ENCODE peak calls at places on chromosomes 11 and 22, in eight cellular contexts. L is lung, K is transverse colon, F is SK-N-SH, E is stomach, B is heart right ventricle, T is pancreas, Z is PC-3. C is an unnamed sample.

GRCh38 chr11:113873241-113873626 is 2.1 kb downstream of the USP28 start:
- DNase-seq in L (no peak), K (no peak), F (no peak), E (no peak), B (no peak), T (no peak), Z (no peak), C (no peak)

GRCh38 chr11:73965076-73965763 is 14.4 kb downstream of the DNAJB13 start:
- DNase-seq in L (no peak), K (no peak), F (no peak), E (no peak), B (no peak), T (no peak), Z (peak; percentile 58), C (no peak)

GRCh38 chr11:70381350-70381749 is 17.0 kb upstream of the CTTN start:
- DNase-seq in L (no peak), K (no peak), F (no peak), E (no peak), B (no peak), T (no peak), Z (no peak), C (no peak)

GRCh38 chr22:43399980-43400358 is 11.8 kb upstream of the MPPED1 start:
- DNase-seq in L (no peak), K (no peak), F (no peak), E (no peak), B (no peak), T (no peak), Z (no peak), C (no peak)

GRCh38 chr11:115132829-115133228 is 371.4 kb downstream of the CADM1 start:
- DNase-seq in L (no peak), K (peak; percentile 21), F (no peak), E (no peak), B (no peak), T (no peak), Z (no peak), C (no peak)

GRCh38 chr11:130533113-130533803 is 84.8 kb downstream of the ADAMTS15 start:
- DNase-seq in L (no peak), K (no peak), F (peak; percentile 61), E (no peak), B (no peak), T (no peak), Z (no peak), C (no peak)

GRCh38 chr22:43515902-43516301 is 104.1 kb downstream of the MPPED1 start:
- DNase-seq in L (no peak), K (no peak), F (no peak), E (no peak), B (no peak), T (no peak), Z (no peak), C (no peak)

GRCh38 chr22:41844513-41844912 is 11.6 kb downstream of the SREBF2 start:
- DNase-seq in L (peak; percentile 72), K (no peak), F (no peak), E (peak; percentile 80), B (no peak), T (no peak), Z (peak; percentile 74), C (no peak)

GRCh38 chr11:131897976-131898375 is 527.6 kb downstream of the NTM start:
- DNase-seq in L (no peak), K (no peak), F (no peak), E (no peak), B (no peak), T (no peak), Z (no peak), C (no peak)

GRCh38 chr11:14503023-14503422 is 3.4 kb upstream of the COPB1 start:
- DNase-seq in L (no peak), K (no peak), F (no peak), E (no peak), B (no peak), T (no peak), Z (no peak), C (no peak)

GRCh38 chr11:100640646-100641045 is 46.4 kb upstream of the ARHGAP42 start:
- DNase-seq in L (no peak), K (no peak), F (no peak), E (no peak), B (no peak), T (no peak), Z (no peak), C (no peak)

GRCh38 chr11:12439615-12440014 is 62.2 kb downstream of the PARVA start:
- DNase-seq in L (no peak), K (peak; percentile 35), F (no peak), E (no peak), B (no peak), T (no peak), Z (no peak), C (no peak)

GRCh38 chr22:17162731-17163130 is 3.7 kb upstream of the HDHD5 start:
- DNase-seq in L (no peak), K (no peak), F (no peak), E (no peak), B (no peak), T (no peak), Z (no peak), C (no peak)

GRCh38 chr22:27576815-27577564 is 224.6 kb downstream of the MN1 start:
- DNase-seq in L (no peak), K (no peak), F (no peak), E (no peak), B (peak; percentile 40), T (no peak), Z (no peak), C (no peak)

GRCh38 chr11:72397333-72397732 is 37.0 kb downstream of the CLPB start:
- DNase-seq in L (no peak), K (no peak), F (no peak), E (no peak), B (no peak), T (no peak), Z (no peak), C (no peak)

GRCh38 chr22:32822188-32822877 is 20.8 kb downstream of the TIMP3 start:
- DNase-seq in L (no peak), K (no peak), F (no peak), E (no peak), B (no peak), T (no peak), Z (no peak), C (no peak)

GRCh38 chr11:7595951-7596350 is 77.3 kb downstream of the CYB5R2 start:
- DNase-seq in L (no peak), K (no peak), F (no peak), E (no peak), B (no peak), T (no peak), Z (no peak), C (no peak)

GRCh38 chr11:16897460-16898061 is 116.7 kb downstream of the PLEKHA7 start:
- DNase-seq in L (no peak), K (no peak), F (no peak), E (no peak), B (no peak), T (no peak), Z (no peak), C (no peak)

GRCh38 chr11:83566948-83567347 is 280.8 kb upstream of the CCDC90B start:
- DNase-seq in L (no peak), K (no peak), F (no peak), E (no peak), B (no peak), T (no peak), Z (peak; percentile 40), C (no peak)

GRCh38 chr11:76772783-76773106 is 10.4 kb upstream of the TSKU start:
- DNase-seq in L (no peak), K (no peak), F (no peak), E (no peak), B (no peak), T (no peak), Z (no peak), C (no peak)

GRCh38 chr11:2747236-2748015 is 47.6 kb upstream of the KCNQ1OT1 start:
- DNase-seq in L (no peak), K (no peak), F (no peak), E (no peak), B (no peak), T (no peak), Z (no peak), C (no peak)

GRCh38 chr22:19998991-19999820 is 17.4 kb downstream of the ARVCF start:
- DNase-seq in L (no peak), K (no peak), F (peak; percentile 72), E (no peak), B (peak; percentile 36), T (no peak), Z (no peak), C (no peak)

GRCh38 chr11:77100166-77101042 is 2.2 kb upstream of the OMP start:
- DNase-seq in L (no peak), K (no peak), F (no peak), E (no peak), B (no peak), T (no peak), Z (no peak), C (no peak)

GRCh38 chr11:23632293-23632692 is 772.0 kb upstream of the CCDC179 start:
- DNase-seq in L (no peak), K (no peak), F (no peak), E (no peak), B (no peak), T (no peak), Z (no peak), C (no peak)
- H3K9me3 ChIP-seq in L (no peaks in the 10 kb centered on the region), K (no peaks in the 10 kb centered on the region), F (no peaks in the 10 kb centered on the region), E (peaks cover 6% of the 10 kb centered on the region), B (peaks cover 8% of the 10 kb centered on the region), T (no peaks in the 10 kb centered on the region), Z (no peaks in the 10 kb centered on the region), C (peaks cover under 1% of the 10 kb centered on the region)

DNA sequence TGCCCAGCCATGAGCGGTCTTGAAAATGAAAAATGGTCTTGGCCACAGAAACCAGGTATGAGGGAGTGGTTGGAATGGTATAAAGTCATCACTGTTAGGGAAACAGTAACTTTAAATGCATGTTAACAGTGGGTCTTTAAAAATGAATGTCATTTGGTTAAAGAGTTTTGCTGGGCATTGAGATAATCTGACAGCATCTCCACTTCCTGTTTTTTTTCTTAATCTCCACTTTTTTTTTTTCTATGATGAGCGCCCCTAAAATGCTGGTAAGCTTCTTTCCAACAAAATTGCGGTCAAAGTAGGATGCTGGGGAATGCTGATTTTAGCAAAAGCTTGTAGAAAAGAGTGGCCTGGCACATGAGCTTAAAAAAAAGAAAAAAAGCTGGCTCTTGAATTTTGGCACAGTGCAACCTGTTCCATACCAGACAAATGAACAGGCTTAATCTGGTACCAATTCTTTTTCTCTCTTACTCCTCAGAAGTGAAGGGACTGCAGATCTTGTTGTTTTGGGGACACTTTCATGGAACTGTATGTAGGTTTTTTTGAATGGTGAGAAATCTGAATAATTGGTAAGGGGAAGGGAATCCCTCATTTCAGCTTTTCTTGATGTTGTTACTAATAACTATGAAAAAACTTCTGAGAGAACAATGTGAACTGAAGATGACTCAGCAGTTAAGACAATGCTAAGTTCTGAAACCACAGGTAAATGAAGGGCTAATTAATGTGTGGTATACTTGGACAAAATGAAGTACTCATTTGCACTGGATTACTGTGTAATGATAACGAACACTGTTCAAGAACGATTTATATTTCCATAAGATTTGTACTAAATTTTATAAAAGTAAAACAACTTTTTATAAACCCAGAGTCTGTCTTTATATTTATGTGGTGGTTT is 3.1 kb upstream of the ARHGEF12 start:
- DNase-seq in L (no peak), K (no peak), F (no peak), E (no peak), B (no peak), T (no peak), Z (no peak), C (no peak)
- H3K27ac ChIP-seq in L (no peak overlapping the region), K (no peak overlapping the region), F (peak overlapping the region; percentile 3), E (peak overlapping the region; percentile 69), B (peak overlapping the region; percentile 43), T (no peak overlapping the region), Z (no peak overlapping the region), C (no peak overlapping the region)

GRCh38 chr11:129289350-129290040 is 86.2 kb upstream of the BARX2 start:
- DNase-seq in L (no peak), K (no peak), F (no peak), E (no peak), B (no peak), T (no peak), Z (no peak), C (no peak)
- TF ChIP-seq CTCF in L (no peak), K (no peak), F (no peak), E (no peak), B (no peak), T (no peak), Z (peak; percentile 20), C (no peak)

GRCh38 chr11:10012068-10012467 is 282.0 kb downstream of the SBF2 start:
- DNase-seq in L (no peak), K (no peak), F (no peak), E (no peak), B (no peak), T (no peak), Z (no peak), C (no peak)
- H3K9me3 ChIP-seq in L (no peaks in the 10 kb centered on the region), K (peaks cover 25% of the 10 kb centered on the region), F (peaks cover 4% of the 10 kb centered on the region), E (peaks cover 14% of the 10 kb centered on the region), B (peaks cover 28% of the 10 kb centered on the region), T (no peaks in the 10 kb centered on the region), Z (no peaks in the 10 kb centered on the region), C (peaks cover 27% of the 10 kb centered on the region)